ENCODE peak calls at places on chromosomes 2 and 18, in four cellular contexts. M is PC-9, D is GM23338, G is neural progenitor cell. O is an unnamed sample.

GRCh38 chr18:58502628-58503027 is 126.3 kb downstream of the ALPK2 start:
- DNase-seq in D (no peak), M (no peak), G (no peak), O (no peak)

GRCh38 chr2:101763496-101764333 is 66.2 kb downstream of the MAP4K4 start:
- DNase-seq in G (no peak), D (no peak), M (no peak), O (peak; percentile 35)

GRCh38 chr2:225337183-225337582 is 62.3 kb upstream of the NYAP2 start:
- DNase-seq in D (peak; percentile 35), G (peak; percentile 34), M (no peak), O (peak; percentile 4)

GRCh38 chr2:215994901-215995300 is 18.4 kb downstream of the MREG start:
- DNase-seq in G (no peak), D (no peak), M (no peak), O (no peak)

GRCh38 chr18:11689031-11689971 is at the start of gene GNAL:
- DNase-seq in D (peak; percentile 96), G (peak; percentile 95), M (peak; percentile 39), O (peak; percentile 84)

GRCh38 chr18:50104421-50104820 is 90.5 kb downstream of the MYO5B start:
- DNase-seq in G (no peak), M (no peak), D (no peak), O (no peak)

GRCh38 chr2:126894082-126894481 is 4.6 kb upstream of the TEX51 start:
- DNase-seq in G (no peak), D (no peak), M (no peak), O (no peak)

GRCh38 chr2:170163666-170164065 is 14.3 kb upstream of the MYO3B start:
- DNase-seq in G (no peak), D (no peak), M (no peak), O (peak; percentile 58)

GRCh38 chr2:180723712-180724111 is 256.7 kb upstream of the UBE2E3 start:
- DNase-seq in G (no peak), M (no peak), D (no peak), O (no peak)

GRCh38 chr2:215921884-215922283 is 91.5 kb downstream of the MREG start:
- DNase-seq in M (peak; percentile 31), D (no peak), G (no peak), O (peak; percentile 76)

GRCh38 chr18:28177828-28178635 is 1.1 kb upstream of the CDH2 start:
- DNase-seq in G (peak; percentile 93), M (peak; percentile 22), D (peak; percentile 82), O (peak; percentile 83)

GRCh38 chr18:59910967-59911366 is 11.2 kb downstream of the PMAIP1 start:
- DNase-seq in G (no peak), M (no peak), D (no peak), O (peak; percentile 52)

GRCh38 chr2:86026744-86027065 is 79.0 kb downstream of the POLR1A start:
- DNase-seq in M (no peak), G (no peak), D (no peak), O (no peak)

GRCh38 chr2:61534926-61535325 is 3.2 kb downstream of the XPO1 start:
- DNase-seq in G (no peak), D (no peak), M (no peak), O (peak; percentile 53)

GRCh38 chr2:156466739-156467405 is 30.7 kb downstream of the GPD2 start:
- DNase-seq in D (no peak), G (no peak), M (peak; percentile 27), O (peak; percentile 70)

GRCh38 chr2:149027602-149028250 is 10.8 kb upstream of the LYPD6B start:
- DNase-seq in G (peak; percentile 28), M (no peak), D (peak; percentile 55), O (no peak)

GRCh38 chr2:236174608-236175001 is 6.4 kb upstream of the GBX2 start:
- DNase-seq in D (peak; percentile 36), M (no peak), G (peak; percentile 8), O (no peak)

GRCh38 chr2:220893411-220893810 is 678.7 kb downstream of the EPHA4 start:
- DNase-seq in D (no peak), G (no peak), M (no peak), O (peak; percentile 10)

GRCh38 chr2:443754-444153 is 155.9 kb upstream of the ALKAL2 start:
- DNase-seq in G (no peak), M (no peak), D (no peak), O (no peak)

GRCh38 chr2:200329798-200330197 is 23.3 kb downstream of the SPATS2L start:
- DNase-seq in D (no peak), G (no peak), M (no peak), O (peak; percentile 55)

GRCh38 chr2:74507926-74508520 is 528 bp upstream of the PCGF1 start:
- DNase-seq in M (no peak), D (peak; percentile 69), G (peak; percentile 56), O (peak; percentile 91)

GRCh38 chr2:28516950-28517349 is 21.1 kb downstream of the PLB1 start:
- DNase-seq in D (no peak), M (no peak), G (no peak), O (no peak)

GRCh38 chr2:41908349-41908748 is 139.5 kb upstream of the PKDCC start:
- DNase-seq in D (no peak), G (no peak), M (no peak), O (no peak)

GRCh38 chr2:219460424-219460926 is 25.8 kb downstream of the SPEG start:
- DNase-seq in D (peak; percentile 74), M (no peak), G (peak; percentile 92), O (peak; percentile 40)

GRCh38 chr18:56210466-56210865 is 427.9 kb downstream of the TXNL1 start:
- DNase-seq in D (no peak), M (no peak), G (no peak), O (no peak)

DNA sequence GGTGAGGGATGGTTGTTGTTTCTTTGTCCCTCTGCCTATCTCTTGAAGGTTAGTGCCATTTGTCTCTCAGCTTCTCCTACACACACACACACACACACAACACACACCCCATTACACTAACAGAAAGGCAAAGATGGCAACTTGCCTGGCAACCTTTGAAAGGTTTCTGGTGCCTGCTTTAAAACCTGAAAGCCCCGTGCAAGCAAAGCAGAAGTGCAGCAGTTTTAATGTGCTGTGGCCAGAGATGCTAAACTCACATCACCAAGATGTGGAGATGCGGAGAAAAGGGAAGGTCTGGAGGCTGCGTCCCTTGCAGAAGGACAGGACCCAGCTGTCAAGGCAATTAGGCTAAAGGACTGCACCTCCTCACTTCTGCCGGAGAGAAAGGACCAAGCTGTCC is 196.5 kb downstream of the ARL4C start:
- DNase-seq in M (no peak), G (no peak), D (no peak), O (no peak)
- H3K4me1 ChIP-seq in M (peaks cover 33% of the 10 kb centered on the region), G (peaks cover 16% of the 10 kb centered on the region), D (no peaks in the 10 kb centered on the region), O (peaks cover 10% of the 10 kb centered on the region)

GRCh38 chr2:26942543-26943295 is 27.7 kb upstream of the MAPRE3 start:
- DNase-seq in D (peak; percentile 91), G (peak; percentile 80), M (peak; percentile 44), O (peak; percentile 64)
- H3K4me2 ChIP-seq in D (peak overlapping the region; percentile 97), G (no peak overlapping the region), M (no peak overlapping the region), O (no peak overlapping the region)

DNA sequence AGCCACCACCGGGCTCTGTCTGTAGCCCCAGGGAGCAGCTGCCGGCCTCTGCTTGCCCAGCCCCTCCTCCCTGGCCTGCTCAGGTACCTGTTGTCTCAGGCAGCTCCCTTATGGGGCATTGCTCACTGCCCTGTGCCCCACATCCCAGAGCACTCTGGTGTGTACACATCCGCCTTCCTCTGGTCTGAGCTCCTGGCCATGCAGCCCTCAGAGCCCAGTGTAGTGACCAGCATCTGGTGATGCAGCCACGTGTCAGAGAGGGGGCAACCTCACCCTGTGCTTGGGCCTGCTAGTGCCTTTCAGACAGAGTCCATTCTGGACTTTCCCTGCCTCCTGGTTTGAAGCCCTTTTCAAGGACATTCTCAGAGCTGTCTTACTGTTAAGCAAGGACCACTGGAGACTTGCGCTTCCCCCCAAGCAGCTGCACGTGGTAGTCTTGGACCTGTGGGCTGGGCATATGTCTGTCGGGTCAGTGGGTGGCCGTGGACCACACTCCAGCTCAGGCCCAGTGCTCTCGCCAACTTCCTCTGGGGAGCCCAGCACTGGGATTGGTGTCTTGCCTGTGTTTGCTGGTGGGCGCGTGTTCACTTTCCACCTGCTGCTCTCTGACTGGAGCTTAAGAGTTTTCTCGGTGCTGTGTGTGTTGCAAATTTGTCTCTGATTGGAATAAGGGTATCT is 30.7 kb downstream of the DGKD start:
- DNase-seq in M (peak; percentile 37), G (no peak), D (no peak), O (no peak)
- H3K27ac ChIP-seq in M (peak overlapping the region; percentile 33), G (no peak overlapping the region), D (no peak overlapping the region), O (no peak overlapping the region)

GRCh38 chr2:10125842-10126596 is 3.5 kb downstream of the RRM2 start:
- DNase-seq in D (no peak), G (no peak), M (no peak), O (no peak)
- H3K4me1 ChIP-seq in D (peaks cover 30% of the 10 kb centered on the region), G (peaks cover 14% of the 10 kb centered on the region), M (peaks cover 23% of the 10 kb centered on the region), O (peaks cover 26% of the 10 kb centered on the region)

GRCh38 chr2:65393743-65394422 is 38.5 kb downstream of the SPRED2 start:
- DNase-seq in M (no peak), G (no peak), D (no peak), O (no peak)

GRCh38 chr2:65397122-65397521 is 35.3 kb downstream of the SPRED2 start:
- DNase-seq in M (no peak), D (no peak), G (no peak), O (peak; percentile 62)

GRCh38 chr2:65392609-65393008 is 39.8 kb downstream of the SPRED2 start:
- DNase-seq in M (no peak), G (no peak), D (no peak), O (no peak)

GRCh38 chr2:65395621-65396347 is 36.6 kb downstream of the SPRED2 start:
- DNase-seq in M (no peak), D (no peak), G (no peak), O (no peak)

DNA sequence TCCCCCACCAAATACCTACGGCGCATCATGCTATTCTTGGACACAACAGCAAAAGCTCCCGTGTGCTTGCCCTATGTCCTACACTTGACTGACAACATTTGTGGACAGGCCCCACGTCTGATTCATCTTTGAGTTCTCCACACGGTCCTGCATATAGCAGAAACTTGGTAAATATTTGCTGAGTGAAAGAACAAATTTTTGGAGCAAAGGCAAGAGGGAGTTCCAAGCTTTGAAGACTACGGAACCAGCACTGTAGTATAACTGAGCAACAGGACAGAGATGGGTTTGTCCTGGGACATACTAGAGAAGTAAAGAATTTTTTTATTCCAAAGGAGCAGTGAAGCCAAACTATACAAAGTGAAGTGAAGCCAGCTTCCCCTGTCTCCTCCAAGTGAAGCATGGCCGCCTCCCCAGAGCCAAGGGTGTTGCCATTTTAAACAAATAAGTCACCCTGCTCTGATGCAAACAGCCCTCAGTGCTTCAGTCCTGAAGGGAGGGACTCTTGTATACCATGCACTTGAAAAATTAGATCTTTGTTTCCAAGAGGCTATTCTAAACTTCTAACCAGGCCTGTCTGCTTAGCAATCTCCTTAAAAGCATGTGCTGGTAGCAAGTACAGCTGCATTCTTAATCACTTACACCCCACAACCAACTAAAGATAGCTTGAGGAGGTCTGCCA is 35.9 kb downstream of the SPRED2 start:
- DNase-seq in M (no peak), D (no peak), G (no peak), O (peak; percentile 86)
- H3K4me2 ChIP-seq in M (peak overlapping the region; percentile 58), D (no peak overlapping the region), G (no peak overlapping the region), O (peak overlapping the region; percentile 56)

GRCh38 chr2:203811491-203812221 is 55.9 kb upstream of the CTLA4 start:
- DNase-seq in G (no peak), M (peak; percentile 82), D (no peak), O (peak; percentile 95)
- H3K27ac ChIP-seq in G (no peak overlapping the region), M (peak overlapping the region; percentile 70), D (no peak overlapping the region), O (peak overlapping the region; percentile 99)